ENCODE peak calls at places on chromosome 2, in seven cellular contexts. M, L, I, Y, Z, N and P are unnamed samples.
A peak's percentile ranks its signal among the peaks of the same experiment; 100 is the strongest.

GRCh38 chr2:98140210-98140609 is 53.2 kb downstream of the VWA3B start:
- DNase-seq in M (no peak), L (no peak), I (no peak), Y (peak; percentile 23), Z (no peak), N (no peak), P (no peak)

GRCh38 chr2:234203135-234203984 is 152.9 kb downstream of the SPP2 start:
- DNase-seq in M (peak; percentile 98), L (no peak), I (no peak), Y (peak; percentile 97), Z (peak; percentile 89), N (no peak), P (no peak)

GRCh38 chr2:214019973-214020345 is 390.9 kb upstream of the VWC2L start:
- DNase-seq in M (no peak), L (no peak), I (no peak), Y (peak; percentile 46), Z (no peak), N (no peak), P (no peak)

GRCh38 chr2:103139628-103140268 is 377.9 kb downstream of the TMEM182 start:
- DNase-seq in M (no peak), L (no peak), I (no peak), Y (no peak), Z (no peak), N (no peak), P (no peak)

GRCh38 chr2:124049136-124049535 is 24.0 kb downstream of the CNTNAP5 start:
- DNase-seq in M (no peak), L (no peak), I (no peak), Y (peak; percentile 14), Z (no peak), N (no peak), P (no peak)

GRCh38 chr2:159290289-159290907 is 3.9 kb upstream of the WDSUB1 start:
- DNase-seq in M (no peak), L (no peak), I (no peak), Y (peak; percentile 83), Z (peak; percentile 92), N (no peak), P (no peak)

GRCh38 chr2:85022232-85022631 is 51.3 kb downstream of the KCMF1 start:
- DNase-seq in M (no peak), L (no peak), I (no peak), Y (no peak), Z (no peak), N (no peak), P (no peak)

GRCh38 chr2:57981369-57981768 is 65.2 kb upstream of the VRK2 start:
- DNase-seq in M (peak; percentile 41), L (no peak), I (no peak), Y (peak; percentile 77), Z (peak; percentile 78), N (no peak), P (no peak)

GRCh38 chr2:59804662-59805258 is 748.7 kb downstream of the BCL11A start:
- DNase-seq in M (no peak), L (no peak), I (no peak), Y (no peak), Z (no peak), N (no peak), P (no peak)

GRCh38 chr2:19819097-19820065 is 82.4 kb downstream of the TTC32 start:
- DNase-seq in M (peak; percentile 96), L (no peak), I (no peak), Y (peak; percentile 95), Z (peak; percentile 92), N (no peak), P (no peak)